ENCODE peak calls at places on chromosomes 7 and 10, in eight cellular contexts. U is left ventricle myocardium inferior, N is spleen, J is epithelial cell of esophagus, K is psoas muscle, O is left lung, A is neural progenitor cell, E is OCI-LY7. I is an unnamed sample.

GRCh38 chr7:28570970-28571288 is 158.6 kb downstream of the CREB5 start:
- DNase-seq in U (no peak), N (no peak), J (peak; percentile 77), K (no peak), O (no peak), A (no peak), E (no peak), I (peak; percentile 26)

GRCh38 chr7:68787586-68787985 is 810.7 kb upstream of the AUTS2 start:
- DNase-seq in U (no peak), N (no peak), J (no peak), K (no peak), O (no peak), A (peak; percentile 72), E (no peak), I (no peak)

GRCh38 chr7:106683941-106684340 is 23.0 kb upstream of the CCDC71L start:
- DNase-seq in U (no peak), N (no peak), J (no peak), K (no peak), O (no peak), A (no peak), E (no peak), I (no peak)

GRCh38 chr10:22630229-22631174 is 83.9 kb downstream of the PIP4K2A start:
- DNase-seq in U (no peak), N (no peak), J (peak; percentile 52), K (no peak), O (no peak), A (no peak), E (peak; percentile 41), I (peak; percentile 46)

GRCh38 chr10:110460111-110460809 is 37.4 kb upstream of the DUSP5 start:
- DNase-seq in U (peak; percentile 34), N (peak; percentile 81), J (peak; percentile 5), K (peak; percentile 25), O (no peak), A (no peak), E (peak; percentile 92), I (peak; percentile 52)

GRCh38 chr7:44051611-44052220 is 7.2 kb downstream of the DBNL start:
- DNase-seq in U (no peak), N (peak; percentile 24), J (no peak), K (no peak), O (no peak), A (no peak), E (no peak), I (no peak)

GRCh38 chr7:360454-361100 is 70.6 kb downstream of the FOXL3 start:
- DNase-seq in U (peak; percentile 8), N (peak; percentile 62), J (no peak), K (peak; percentile 9), O (no peak), A (peak; percentile 42), E (no peak), I (no peak)

GRCh38 chr7:155819186-155819585 is 6.9 kb upstream of the SHH start:
- DNase-seq in U (no peak), N (peak; percentile 62), J (no peak), K (no peak), O (no peak), A (no peak), E (no peak), I (no peak)

GRCh38 chr7:142482899-142483658 is 225.2 kb upstream of the PRSS58 start:
- DNase-seq in U (no peak), N (peak; percentile 80), J (peak; percentile 63), K (peak; percentile 32), O (no peak), A (peak; percentile 67), E (peak; percentile 65), I (peak; percentile 86)

GRCh38 chr10:11489591-11489990 is 121.9 kb downstream of the USP6NL start:
- DNase-seq in U (no peak), N (no peak), J (no peak), K (no peak), O (no peak), A (no peak), E (no peak), I (peak; percentile 4)

GRCh38 chr7:90337106-90337505 is 9.4 kb upstream of the GTPBP10 start:
- DNase-seq in U (no peak), N (no peak), J (no peak), K (no peak), O (no peak), A (no peak), E (no peak), I (no peak)

GRCh38 chr10:112361951-112362770 is 11.8 kb upstream of the ACSL5 start:
- DNase-seq in U (peak; percentile 53), N (no peak), J (peak; percentile 19), K (peak; percentile 59), O (peak; percentile 68), A (no peak), E (no peak), I (peak; percentile 45)

GRCh38 chr7:16345979-16346958 is 75.1 kb downstream of the CRPPA start:
- DNase-seq in U (no peak), N (no peak), J (peak; percentile 77), K (no peak), O (no peak), A (no peak), E (no peak), I (peak; percentile 77)

GRCh38 chr7:29243777-29244655 is 49.4 kb downstream of the CHN2 start:
- DNase-seq in U (no peak), N (no peak), J (peak; percentile 13), K (no peak), O (no peak), A (no peak), E (peak; percentile 9), I (no peak)

GRCh38 chr10:34313353-34313752 is 501.7 kb downstream of the PARD3 start:
- DNase-seq in U (no peak), N (no peak), J (peak; percentile 39), K (no peak), O (no peak), A (no peak), E (no peak), I (no peak)

GRCh38 chr10:47050618-47051455 is 139.6 kb downstream of the PTPN20 start:
- DNase-seq in U (no peak), N (peak; percentile 71), J (no peak), K (no peak), O (no peak), A (no peak), E (no peak), I (no peak)

DNA sequence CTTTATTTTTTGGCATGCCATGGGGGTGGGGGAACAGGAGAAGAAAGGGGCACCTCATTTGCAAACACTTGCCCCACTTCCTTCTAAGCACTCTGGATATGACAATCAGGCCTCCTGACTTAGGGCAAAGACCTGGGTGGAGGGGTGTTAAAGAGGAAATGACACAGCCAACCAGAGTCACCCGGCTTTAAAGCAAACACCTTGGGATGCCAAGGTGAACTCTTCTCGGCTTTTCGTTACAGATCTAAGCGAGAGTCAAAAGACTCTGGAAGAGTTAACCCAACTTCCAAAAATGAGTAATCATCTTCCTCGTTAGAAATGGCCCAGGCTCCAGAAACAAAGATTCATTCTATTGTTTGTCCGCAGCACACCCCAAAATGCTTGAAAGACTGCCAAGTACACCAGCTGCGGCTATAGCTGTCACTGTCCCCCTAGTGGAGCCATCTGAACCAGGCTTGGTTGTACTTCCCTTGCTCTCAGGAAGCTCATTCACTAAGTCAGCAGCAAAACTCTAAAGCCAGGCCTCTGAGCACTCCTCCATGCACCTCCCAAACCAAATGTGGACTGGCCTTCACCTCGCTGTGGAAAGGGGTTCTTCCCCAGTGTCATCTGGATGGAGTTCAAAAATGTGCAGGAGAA is 24.8 kb downstream of the FAM53B start:
- DNase-seq in U (peak; percentile 60), N (peak; percentile 87), J (peak; percentile 84), K (peak; percentile 59), O (no peak), A (peak; percentile 42), E (peak; percentile 81), I (peak; percentile 65)
- H3K4me3 ChIP-seq in U (peak overlapping the region; percentile 1), N (peak overlapping the region; percentile 12), J (no peak overlapping the region), K (no peak overlapping the region), O (no peak overlapping the region), A (no peak overlapping the region), E (peak overlapping the region; percentile 33), I (no peak overlapping the region)

GRCh38 chr7:127766831-127767489 is 115.0 kb downstream of the SND1 start:
- DNase-seq in U (no peak), N (no peak), J (no peak), K (no peak), O (no peak), A (no peak), E (no peak), I (no peak)
- TF ChIP-seq CTCF in U (no peak), N (no peak), J (no peak), K (no peak), O (no peak), A (no peak), E (no peak), I (no peak)

DNA sequence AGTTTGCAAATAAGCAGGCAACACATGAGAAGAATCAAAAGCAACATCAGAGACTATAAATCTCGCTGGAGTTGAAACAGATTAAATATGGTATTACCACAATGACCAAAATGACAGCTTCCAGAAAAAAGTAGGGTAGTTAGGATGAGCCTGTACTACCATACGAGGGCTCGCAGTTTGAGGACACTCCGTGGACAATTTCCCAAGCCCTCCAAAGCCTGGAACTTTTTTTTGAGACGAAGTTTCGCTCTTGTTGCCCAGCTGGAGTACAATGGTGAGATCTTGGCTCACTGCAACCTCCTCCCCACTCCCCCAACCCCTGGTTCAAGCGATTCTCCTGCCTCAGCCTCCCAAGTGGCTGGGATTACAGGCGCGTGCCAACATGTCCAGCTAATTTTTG is 1.0 kb downstream of the LRRC17 start:
- DNase-seq in U (no peak), N (no peak), J (no peak), K (no peak), O (no peak), A (no peak), E (no peak), I (no peak)
- H3K4me3 ChIP-seq in U (peak overlapping the region; percentile 56), N (no peak overlapping the region), J (no peak overlapping the region), K (peak overlapping the region; percentile 36), O (no peak overlapping the region), A (no peak overlapping the region), E (no peak overlapping the region), I (peak overlapping the region; percentile 56)

GRCh38 chr10:71007516-71007915 is 119.2 kb upstream of the PCBD1 start:
- DNase-seq in U (no peak), N (peak; percentile 35), J (no peak), K (no peak), O (no peak), A (no peak), E (no peak), I (no peak)

GRCh38 chr10:71009031-71009605 is 120.8 kb upstream of the PCBD1 start:
- DNase-seq in U (no peak), N (no peak), J (no peak), K (no peak), O (no peak), A (no peak), E (no peak), I (no peak)

GRCh38 chr10:71008150-71008549 is 119.8 kb upstream of the PCBD1 start:
- DNase-seq in U (no peak), N (peak; percentile 7), J (no peak), K (no peak), O (no peak), A (no peak), E (no peak), I (no peak)

GRCh38 chr10:71011141-71011540 is 122.8 kb upstream of the PCBD1 start:
- DNase-seq in U (no peak), N (no peak), J (no peak), K (no peak), O (no peak), A (no peak), E (no peak), I (no peak)

GRCh38 chr10:71010730-71011129 is 122.4 kb upstream of the PCBD1 start:
- DNase-seq in U (no peak), N (peak; percentile 60), J (no peak), K (no peak), O (no peak), A (no peak), E (no peak), I (no peak)
- TF ChIP-seq CTCF in U (peak; percentile 10), N (no peak), J (peak; percentile 14), K (no peak), O (no peak), A (peak; percentile 17), E (no peak), I (no peak)